ENCODE peak calls at places on chromosomes 6 and 20, in four cellular contexts. One of them, this sample, is unnamed.

GRCh38 chr6:148935705-148936306 is 189.0 kb downstream of the UST start:
- DNase-seq in GM12878: no peak
- DNase-seq in IMR-90: peak; percentile 71
- DNase-seq in K562: no peak
- DNase-seq in this sample: no peak

GRCh38 chr6:1404066-1404712 is 14.8 kb downstream of the FOXF2 start:
- DNase-seq in IMR-90: peak; percentile 76
- DNase-seq in GM12878: no peak
- DNase-seq in K562: no peak
- DNase-seq in this sample: no peak

GRCh38 chr20:46296526-46297250 is 11.6 kb downstream of the CDH22 start:
- DNase-seq in IMR-90: no peak
- DNase-seq in K562: no peak
- DNase-seq in GM12878: no peak
- DNase-seq in this sample: no peak

GRCh38 chr6:142174681-142175080 is 27.6 kb downstream of the VTA1 start:
- DNase-seq in K562: no peak
- DNase-seq in IMR-90: no peak
- DNase-seq in GM12878: no peak
- DNase-seq in this sample: no peak

GRCh38 chr6:44800171-44800671 is 412.7 kb downstream of the CDC5L start:
- DNase-seq in K562: no peak
- DNase-seq in IMR-90: peak; percentile 65
- DNase-seq in GM12878: no peak
- DNase-seq in this sample: peak; percentile 4

GRCh38 chr6:139699335-139699734 is 324.9 kb upstream of the CITED2 start:
- DNase-seq in GM12878: no peak
- DNase-seq in IMR-90: peak; percentile 65
- DNase-seq in K562: no peak
- DNase-seq in this sample: no peak

GRCh38 chr6:47135772-47136171 is 93.6 kb upstream of the ADGRF1 start:
- DNase-seq in K562: peak; percentile 52
- DNase-seq in IMR-90: peak; percentile 93
- DNase-seq in GM12878: no peak
- DNase-seq in this sample: peak; percentile 91

GRCh38 chr6:87391334-87391733 is 16.4 kb upstream of the CFAP206 start:
- DNase-seq in K562: peak; percentile 24
- DNase-seq in IMR-90: peak; percentile 29
- DNase-seq in GM12878: no peak
- DNase-seq in this sample: peak; percentile 20

GRCh38 chr6:24752917-24753486 is 21.7 kb upstream of the GMNN start:
- DNase-seq in IMR-90: no peak
- DNase-seq in GM12878: no peak
- DNase-seq in K562: no peak
- DNase-seq in this sample: no peak

GRCh38 chr6:130447374-130447773 is 81.6 kb downstream of the TMEM200A start:
- DNase-seq in IMR-90: no peak
- DNase-seq in GM12878: no peak
- DNase-seq in K562: no peak
- DNase-seq in this sample: no peak

GRCh38 chr6:128358111-128358780 is 162.2 kb downstream of the PTPRK start:
- DNase-seq in K562: no peak
- DNase-seq in IMR-90: peak; percentile 40
- DNase-seq in GM12878: no peak
- DNase-seq in this sample: no peak

GRCh38 chr20:20713244-20713765 is 861 bp upstream of the RALGAPA2 start:
- DNase-seq in K562: no peak
- DNase-seq in IMR-90: no peak
- DNase-seq in GM12878: no peak
- DNase-seq in this sample: no peak

GRCh38 chr20:62064788-62065668 is 653 bp downstream of the TAF4 start:
- DNase-seq in GM12878: no peak
- DNase-seq in K562: peak; percentile 78
- DNase-seq in IMR-90: no peak
- DNase-seq in this sample: no peak

GRCh38 chr20:44609006-44609510 is 26.7 kb downstream of the PKIG start:
- DNase-seq in K562: no peak
- DNase-seq in GM12878: no peak
- DNase-seq in IMR-90: no peak
- DNase-seq in this sample: no peak

GRCh38 chr6:40436685-40437604 is 150.2 kb downstream of the LRFN2 start:
- DNase-seq in K562: no peak
- DNase-seq in IMR-90: no peak
- DNase-seq in GM12878: no peak
- DNase-seq in this sample: no peak

GRCh38 chr20:34043025-34043424 is 49.3 kb downstream of the RALY start:
- DNase-seq in GM12878: no peak
- DNase-seq in IMR-90: no peak
- DNase-seq in K562: no peak
- DNase-seq in this sample: no peak

GRCh38 chr6:157323924-157324276 is 581 bp upstream of the TMEM242 start:
- DNase-seq in GM12878: no peak
- DNase-seq in IMR-90: peak; percentile 81
- DNase-seq in K562: peak; percentile 65
- DNase-seq in this sample: peak; percentile 71

GRCh38 chr6:157558049-157558448 is 177.1 kb downstream of the ZDHHC14 start:
- DNase-seq in GM12878: no peak
- DNase-seq in K562: no peak
- DNase-seq in IMR-90: peak; percentile 6
- DNase-seq in this sample: no peak

GRCh38 chr20:9054176-9054575 is 14.7 kb upstream of the PLCB4 start:
- DNase-seq in K562: no peak
- DNase-seq in GM12878: no peak
- DNase-seq in IMR-90: peak; percentile 86
- DNase-seq in this sample: no peak

GRCh38 chr20:62938105-62938888 is at the start of gene GID8:
- DNase-seq in GM12878: no peak
- DNase-seq in IMR-90: peak; percentile 33
- DNase-seq in K562: no peak
- DNase-seq in this sample: peak; percentile 38

GRCh38 chr20:49214546-49214945 is 4.7 kb upstream of the DDX27 start:
- DNase-seq in IMR-90: no peak
- DNase-seq in K562: no peak
- DNase-seq in GM12878: no peak
- DNase-seq in this sample: no peak

GRCh38 chr6:106849676-106850332 is 124.7 kb downstream of the CD24 start:
- DNase-seq in GM12878: no peak
- DNase-seq in IMR-90: no peak
- DNase-seq in K562: no peak
- DNase-seq in this sample: no peak

GRCh38 chr6:100460650-100461204 is 4.0 kb downstream of the SIM1 start:
- DNase-seq in IMR-90: no peak
- DNase-seq in GM12878: no peak
- DNase-seq in K562: peak; percentile 29
- DNase-seq in this sample: peak; percentile 28

GRCh38 chr6:95133578-95133977 is 443.8 kb upstream of the MANEA start:
- DNase-seq in IMR-90: peak; percentile 8
- DNase-seq in GM12878: no peak
- DNase-seq in K562: no peak
- DNase-seq in this sample: peak; percentile 12

GRCh38 chr6:148771212-148771601 is 24.4 kb downstream of the UST start:
- DNase-seq in GM12878: no peak
- DNase-seq in IMR-90: no peak
- DNase-seq in K562: no peak
- DNase-seq in this sample: no peak

GRCh38 chr20:7094438-7094997 is 327.0 kb downstream of the BMP2 start:
- DNase-seq in GM12878: no peak
- DNase-seq in IMR-90: peak; percentile 0
- DNase-seq in K562: peak; percentile 36
- DNase-seq in this sample: peak; percentile 5

GRCh38 chr6:24394061-24394460 is 8.7 kb upstream of the MRS2 start:
- DNase-seq in GM12878: no peak
- DNase-seq in IMR-90: no peak
- DNase-seq in K562: no peak
- DNase-seq in this sample: no peak

GRCh38 chr6:134424131-134424794 is 106.4 kb upstream of the SGK1 start:
- DNase-seq in GM12878: no peak
- DNase-seq in K562: no peak
- DNase-seq in IMR-90: no peak
- DNase-seq in this sample: no peak

GRCh38 chr6:36301085-36301658 is 31.3 kb downstream of the PNPLA1 start:
- DNase-seq in IMR-90: peak; percentile 6
- DNase-seq in GM12878: no peak
- DNase-seq in K562: no peak
- DNase-seq in this sample: no peak

GRCh38 chr6:149055195-149055899 is 262.2 kb upstream of the TAB2 start:
- DNase-seq in IMR-90: no peak
- DNase-seq in K562: no peak
- DNase-seq in GM12878: peak; percentile 91
- DNase-seq in this sample: no peak

GRCh38 chr6:3385660-3386151 is 71.1 kb downstream of the SLC22A23 start:
- DNase-seq in IMR-90: no peak
- DNase-seq in GM12878: no peak
- DNase-seq in K562: no peak
- DNase-seq in this sample: no peak

GRCh38 chr6:37077459-37078296 is 72.2 kb downstream of the FGD2 start:
- DNase-seq in IMR-90: peak; percentile 95
- DNase-seq in K562: no peak
- DNase-seq in GM12878: no peak
- DNase-seq in this sample: no peak

DNA sequence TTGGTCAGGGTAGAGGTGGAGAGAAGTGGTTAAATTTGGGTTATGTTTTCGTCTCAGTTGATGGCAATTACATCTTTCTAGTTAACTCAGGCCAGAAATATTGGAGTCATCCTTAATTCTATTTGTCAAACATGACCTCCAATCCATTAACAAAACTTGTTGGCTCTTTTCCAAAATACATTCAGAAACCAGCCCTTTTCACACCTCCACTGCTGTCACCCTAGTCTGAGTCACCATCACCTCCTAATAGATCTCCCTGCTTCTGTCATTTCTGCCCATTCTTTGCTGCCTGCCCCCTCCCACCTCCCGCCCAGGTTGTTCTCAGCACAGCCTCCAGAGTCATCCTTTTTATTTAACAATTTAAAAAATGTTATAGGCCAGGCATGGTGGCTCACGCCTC is 3.0 kb upstream of the ABCF1 start:
- DNase-seq in K562: no peak
- DNase-seq in GM12878: no peak
- DNase-seq in IMR-90: no peak
- DNase-seq in this sample: no peak
- TF ChIP-seq ELK1 in K562: no peak
- TF ChIP-seq ELK1 in GM12878: no peak
- TF ChIP-seq ELK1 in IMR-90: no peak
- TF ChIP-seq ELK1 in this sample: no peak

DNA sequence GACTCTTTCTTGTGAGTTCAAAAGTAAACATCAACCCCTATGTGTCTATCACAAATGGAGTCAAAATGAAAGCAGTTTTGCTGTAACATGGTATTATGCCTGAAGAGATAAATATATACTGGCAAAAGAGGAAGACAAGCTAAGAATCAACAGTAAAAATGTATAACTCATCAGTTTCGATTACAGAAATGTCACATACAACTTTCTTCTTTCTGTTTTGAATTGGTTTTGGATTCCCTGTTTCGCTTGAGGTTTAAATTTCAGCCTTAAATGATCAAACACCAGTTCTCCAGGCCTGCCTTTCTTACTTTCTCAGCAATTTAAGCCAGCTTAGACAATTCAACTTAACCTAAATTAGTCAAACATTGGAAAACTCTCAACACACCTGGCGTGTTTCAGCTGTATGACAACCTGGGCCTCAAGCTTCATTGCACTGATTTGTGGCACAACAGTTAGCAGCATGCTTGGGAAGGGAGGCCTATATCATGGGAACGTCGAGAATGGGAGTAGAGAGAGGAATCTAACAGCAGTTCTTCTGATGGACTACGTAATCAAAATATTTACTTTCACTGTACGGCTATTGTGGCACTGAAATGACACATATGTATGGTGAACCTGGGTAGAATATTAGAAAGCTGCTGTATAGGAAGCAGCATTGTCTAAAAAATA is 51.8 kb upstream of the MARCKS start:
- DNase-seq in GM12878: peak; percentile 71
- DNase-seq in K562: no peak
- DNase-seq in IMR-90: peak; percentile 22
- DNase-seq in this sample: no peak
- TF ChIP-seq ELK1 in GM12878: no peak
- TF ChIP-seq ELK1 in K562: no peak
- TF ChIP-seq ELK1 in IMR-90: no peak
- TF ChIP-seq ELK1 in this sample: no peak

GRCh38 chr20:2914160-2914559 is 40.9 kb downstream of the PTPRA start:
- DNase-seq in IMR-90: no peak
- DNase-seq in K562: no peak
- DNase-seq in GM12878: no peak
- DNase-seq in this sample: no peak
- TF ChIP-seq ELK1 in IMR-90: no peak
- TF ChIP-seq ELK1 in K562: no peak
- TF ChIP-seq ELK1 in GM12878: no peak
- TF ChIP-seq ELK1 in this sample: no peak

DNA sequence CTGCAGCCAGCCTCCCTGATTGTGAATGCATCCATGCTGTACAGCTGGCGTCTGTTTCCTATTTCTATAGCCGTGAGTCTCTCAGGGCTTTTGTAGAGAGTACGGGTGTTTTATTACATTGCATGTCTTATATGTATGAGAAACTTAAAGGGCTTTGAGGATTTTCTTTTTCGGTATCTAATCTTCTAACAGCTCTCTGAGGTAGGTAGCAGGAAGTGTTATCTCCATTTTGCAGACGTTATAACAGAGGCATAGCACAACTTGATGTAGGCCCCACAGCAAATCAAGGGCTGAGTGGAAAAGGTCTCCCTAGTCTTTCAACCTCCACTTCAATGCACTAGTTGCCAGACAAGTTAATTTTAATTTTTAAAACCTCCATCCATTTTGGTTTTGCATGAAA is 272.8 kb downstream of the PRL start:
- DNase-seq in K562: peak; percentile 74
- DNase-seq in IMR-90: no peak
- DNase-seq in GM12878: no peak
- DNase-seq in this sample: no peak
- TF ChIP-seq ELK1 in K562: no peak
- TF ChIP-seq ELK1 in IMR-90: no peak
- TF ChIP-seq ELK1 in GM12878: no peak
- TF ChIP-seq ELK1 in this sample: no peak

DNA sequence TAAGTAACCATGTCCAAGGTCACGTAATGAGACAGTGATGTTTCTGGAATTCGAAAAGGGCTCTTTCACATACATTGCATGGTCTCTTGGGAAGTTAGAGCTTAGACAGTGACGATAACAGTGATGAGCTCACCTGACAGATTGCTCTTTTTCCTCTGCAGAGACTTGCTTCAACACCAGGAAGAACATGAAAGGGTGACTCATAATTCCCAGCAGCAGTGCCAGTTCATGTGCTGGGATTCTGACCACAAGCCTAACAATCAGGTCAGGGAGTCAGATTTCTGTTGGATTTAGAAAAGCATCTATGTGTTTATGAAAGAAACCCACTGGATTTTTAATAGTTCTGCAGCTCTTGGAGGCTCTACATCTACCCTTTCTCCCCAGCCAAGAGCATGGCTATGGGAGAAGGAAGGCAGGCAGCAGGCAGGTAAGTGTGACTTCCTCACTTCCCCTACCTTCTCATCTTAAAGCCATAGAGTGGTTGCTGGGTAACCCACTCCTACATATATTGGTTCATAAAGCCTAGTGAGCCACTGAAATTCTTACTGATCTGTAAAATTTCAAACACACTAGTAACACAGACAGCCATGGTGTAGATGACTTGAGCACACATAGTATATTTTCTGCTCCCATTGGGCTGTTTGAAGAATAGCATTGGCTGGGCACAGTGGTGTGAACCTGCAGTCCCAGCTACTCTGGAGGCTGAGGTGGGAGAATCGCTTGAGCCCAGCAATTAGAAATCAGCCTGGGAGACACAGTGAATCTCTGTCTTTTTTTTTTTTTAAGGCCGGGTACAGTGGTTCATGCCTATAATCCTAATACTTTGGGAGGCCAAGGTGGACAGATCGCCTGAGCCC is 44.4 kb upstream of the LOC128125822 start:
- DNase-seq in K562: no peak
- DNase-seq in GM12878: no peak
- DNase-seq in IMR-90: peak; percentile 100
- DNase-seq in this sample: peak; percentile 79
- TF ChIP-seq ELK1 in K562: no peak
- TF ChIP-seq ELK1 in GM12878: no peak
- TF ChIP-seq ELK1 in IMR-90: no peak
- TF ChIP-seq ELK1 in this sample: no peak

This sample was measured in A549.